ENCODE peak calls at places on chromosomes 3 and 15, in five cellular contexts. H, C, N, I and D are unnamed samples.

GRCh38 chr3:39180546-39181346 is 11.6 kb downstream of the XIRP1 start:
- DNase-seq in C (peak; percentile 54), H (peak; percentile 94), N (peak; percentile 92), I (peak; percentile 62), D (peak; percentile 86)

GRCh38 chr15:101320501-101321052 is 25.5 kb upstream of the SNRPA1 start:
- DNase-seq in H (peak; percentile 78), C (peak; percentile 51), N (peak; percentile 95), I (no peak), D (peak; percentile 14)

GRCh38 chr15:30918366-30918765 is 14.7 kb downstream of the FAN1 start:
- DNase-seq in I (no peak), C (no peak), H (no peak), N (no peak), D (no peak)

GRCh38 chr3:88988906-88989305 is 118.5 kb upstream of the EPHA3 start:
- DNase-seq in H (no peak), C (no peak), I (no peak), N (no peak), D (no peak)

GRCh38 chr3:29384640-29385039 is 103.8 kb downstream of the RBMS3 start:
- DNase-seq in N (peak; percentile 89), C (peak; percentile 65), H (no peak), I (no peak), D (no peak)

GRCh38 chr3:97942801-97943546 is 29.3 kb downstream of the RIOX2 start:
- DNase-seq in C (no peak), H (no peak), N (no peak), I (no peak), D (no peak)

GRCh38 chr15:77685082-77685815 is 52.5 kb upstream of the LINGO1 start:
- DNase-seq in C (no peak), H (no peak), I (no peak), N (no peak), D (no peak)

GRCh38 chr15:41501191-41501917 is 7.7 kb downstream of the ITPKA start:
- DNase-seq in C (peak; percentile 44), I (no peak), H (no peak), N (peak; percentile 26), D (peak; percentile 26)

GRCh38 chr3:194265505-194265892 is 85.6 kb downstream of the CPN2 start:
- DNase-seq in N (peak; percentile 94), C (peak; percentile 93), I (no peak), H (peak; percentile 30), D (no peak)

GRCh38 chr3:109532257-109533216 is 195.2 kb upstream of the DPPA4 start:
- DNase-seq in C (peak; percentile 83), N (peak; percentile 80), H (peak; percentile 77), I (peak; percentile 9), D (peak; percentile 61)

DNA sequence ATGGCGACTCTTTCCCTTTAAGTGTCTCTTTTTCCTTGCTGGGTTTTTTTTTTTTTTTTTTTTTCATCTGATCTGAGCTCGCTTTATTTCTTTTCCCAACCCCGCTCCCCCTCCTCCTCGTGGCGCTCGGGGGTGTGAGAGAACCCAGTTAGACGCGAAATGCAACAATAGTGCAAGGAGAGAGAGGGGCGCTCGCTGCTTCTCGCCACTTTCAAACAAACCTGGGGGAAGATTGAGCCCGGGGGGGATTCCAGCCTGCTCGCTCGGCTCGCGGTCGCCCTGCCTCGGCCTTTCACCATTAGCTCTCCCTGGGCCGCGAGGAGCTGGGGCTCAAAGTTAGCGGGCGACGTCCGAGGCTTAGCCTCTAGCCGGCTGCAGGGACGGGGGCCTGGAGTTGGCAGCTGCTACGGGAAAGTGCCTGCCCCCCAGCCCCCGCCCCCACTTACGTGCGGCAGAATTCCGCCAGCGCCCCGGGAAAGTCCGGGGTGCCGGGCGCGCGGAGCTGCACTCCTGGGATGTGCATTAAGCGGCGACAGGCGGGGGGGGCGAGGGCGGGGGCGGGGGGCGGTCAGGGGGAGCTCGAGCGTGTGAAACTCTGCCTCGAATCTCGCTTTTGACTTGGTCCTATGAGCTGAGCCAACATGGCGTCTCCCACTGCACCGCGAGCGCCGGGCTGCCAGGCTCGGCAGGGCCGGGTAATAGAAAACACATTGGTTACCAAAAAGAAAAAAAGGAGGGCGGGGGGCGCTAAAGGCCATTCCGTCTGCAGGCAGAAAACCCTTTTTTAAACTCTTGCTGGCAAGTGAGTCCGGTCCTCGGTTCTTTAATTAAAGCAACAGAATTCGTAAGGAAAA is 10.3 kb downstream of the NR2F2 start:
- DNase-seq in I (no peak), N (peak; percentile 74), C (peak; percentile 73), H (peak; percentile 82), D (peak; percentile 87)
- H2BK15ac ChIP-seq in I (no peak overlapping the region), N (peak overlapping the region; percentile 93), C (peak overlapping the region; percentile 61), H (no peak overlapping the region), D (peak overlapping the region; percentile 8)

GRCh38 chr3:134067311-134068161 is 37.8 kb upstream of the SLCO2A1 start:
- DNase-seq in I (no peak), N (no peak), H (no peak), C (no peak), D (no peak)
- H3K14ac ChIP-seq in I (no peak overlapping the region), N (no peak overlapping the region), H (no peak overlapping the region), C (no peak overlapping the region), D (no peak overlapping the region)

GRCh38 chr3:191982481-191982880 is 521.5 kb downstream of the PYDC2 start:
- DNase-seq in H (no peak), C (no peak), I (no peak), N (no peak), D (no peak)
- H2BK15ac ChIP-seq in H (no peak overlapping the region), C (no peak overlapping the region), I (no peak overlapping the region), N (no peak overlapping the region), D (no peak overlapping the region)

GRCh38 chr3:178084938-178085816 is 451.1 kb upstream of the KCNMB2 start:
- DNase-seq in N (peak; percentile 91), I (peak; percentile 44), H (peak; percentile 83), C (peak; percentile 83), D (peak; percentile 66)
- H3K14ac ChIP-seq in N (peak overlapping the region; percentile 13), I (no peak overlapping the region), H (no peak overlapping the region), C (peak overlapping the region; percentile 1), D (no peak overlapping the region)

GRCh38 chr3:61141697-61142096 is 109.6 kb downstream of the FHIT start:
- DNase-seq in N (no peak), C (no peak), I (peak; percentile 43), H (peak; percentile 66), D (peak; percentile 1)
- H2BK15ac ChIP-seq in N (no peak overlapping the region), C (no peak overlapping the region), I (no peak overlapping the region), H (no peak overlapping the region), D (no peak overlapping the region)

GRCh38 chr3:149563114-149563513 is 88.6 kb downstream of the TM4SF4 start:
- DNase-seq in H (no peak), N (no peak), I (no peak), C (no peak), D (no peak)

GRCh38 chr3:149571381-149571780 is 86.4 kb downstream of the WWTR1 start:
- DNase-seq in N (no peak), I (no peak), C (no peak), H (no peak), D (no peak)

GRCh38 chr3:149564079-149564478 is 89.6 kb downstream of the TM4SF4 start:
- DNase-seq in C (peak; percentile 74), N (peak; percentile 71), H (no peak), I (no peak), D (no peak)

GRCh38 chr3:149567307-149567861 is 90.4 kb downstream of the WWTR1 start:
- DNase-seq in C (no peak), N (peak; percentile 34), H (no peak), I (no peak), D (no peak)

DNA sequence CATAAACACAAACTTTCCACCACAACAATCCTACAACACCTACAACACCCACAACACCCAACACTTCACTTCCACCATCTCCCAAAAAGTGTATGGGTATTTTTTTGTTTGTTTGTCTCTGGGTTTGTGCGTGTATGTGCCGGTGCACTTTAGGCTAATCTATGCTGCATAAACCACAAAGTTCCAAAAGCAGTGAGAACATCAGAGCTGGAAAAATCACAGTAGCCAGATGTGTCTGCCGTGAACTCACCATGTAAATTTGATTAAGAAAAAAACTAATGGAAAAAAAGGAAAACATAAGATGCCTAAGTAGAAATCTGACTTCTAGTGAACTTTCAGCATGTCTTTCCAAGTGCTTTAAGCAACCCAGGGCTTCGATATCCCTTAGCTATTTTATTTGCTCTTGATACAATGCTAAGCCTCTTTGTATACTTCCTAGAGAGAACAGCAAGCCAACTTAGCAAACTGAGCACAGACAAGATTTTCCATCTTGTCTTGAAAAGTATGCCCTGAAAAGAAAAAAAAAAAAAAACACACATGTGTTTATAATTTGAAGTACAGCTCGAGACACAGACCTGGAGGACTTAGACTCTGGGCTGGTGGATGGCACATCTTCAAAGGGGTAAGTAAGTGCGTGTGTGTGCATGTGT is 91.4 kb downstream of the WWTR1 start:
- DNase-seq in C (peak; percentile 47), N (peak; percentile 74), H (no peak), I (no peak), D (no peak)
- H3K14ac ChIP-seq in C (peak overlapping the region; percentile 59), N (no peak overlapping the region), H (no peak overlapping the region), I (no peak overlapping the region), D (no peak overlapping the region)